ENCODE peak calls at places on chromosomes 6 and 20, in ten cellular contexts. U, F, J, E, R, X, Q, T, P and Y are unnamed samples.

GRCh38 chr6:20873425-20874190 is 339.4 kb downstream of the CDKAL1 start:
- DNase-seq in Q (no peak), E (peak; percentile 83), T (no peak), F (peak; percentile 40), R (no peak), X (no peak), J (no peak), P (no peak), U (no peak), Y (no peak)

GRCh38 chr20:20411382-20411781 is 43.5 kb downstream of the INSM1 start:
- DNase-seq in F (no peak), R (no peak), X (no peak), E (peak; percentile 23), T (no peak), U (no peak), P (no peak), J (no peak), Q (no peak), Y (no peak)

GRCh38 chr6:89034586-89035251 is 45.8 kb upstream of the PNRC1 start:
- DNase-seq in Q (peak; percentile 68), E (no peak), J (peak; percentile 30), F (peak; percentile 97), P (no peak), X (no peak), R (peak; percentile 64), T (no peak), U (peak; percentile 49), Y (no peak)

GRCh38 chr20:35171438-35171752 is 477 bp upstream of the PROCR start:
- DNase-seq in X (no peak), R (no peak), Q (no peak), J (no peak), F (no peak), U (no peak), T (no peak), E (no peak), P (no peak), Y (no peak)

GRCh38 chr6:31016659-31017299 is 6.5 kb downstream of the MUC22 start:
- DNase-seq in R (no peak), P (no peak), Q (no peak), J (no peak), F (no peak), U (no peak), T (no peak), X (no peak), E (no peak), Y (no peak)

GRCh38 chr6:196543-196942 is 95.7 kb upstream of the DUSP22 start:
- DNase-seq in U (no peak), F (no peak), Q (no peak), J (no peak), X (no peak), R (no peak), P (no peak), E (no peak), T (no peak), Y (no peak)

GRCh38 chr20:61047515-61047914 is 204.5 kb upstream of the CDH4 start:
- DNase-seq in P (no peak), T (no peak), J (no peak), F (no peak), U (no peak), R (no peak), E (no peak), X (no peak), Q (no peak), Y (no peak)

GRCh38 chr6:169101981-169102380 is 151.7 kb downstream of the THBS2 start:
- DNase-seq in E (no peak), J (no peak), Q (no peak), F (peak; percentile 8), U (peak; percentile 37), P (no peak), X (no peak), T (no peak), R (no peak), Y (no peak)

GRCh38 chr6:132933085-132933484 is 118.7 kb downstream of the RPS12 start:
- DNase-seq in F (peak; percentile 39), Q (no peak), U (no peak), T (no peak), X (no peak), P (no peak), R (no peak), J (no peak), E (no peak), Y (peak; percentile 4)

GRCh38 chr6:7424967-7425807 is 35.6 kb downstream of the RIOK1 start:
- DNase-seq in J (peak; percentile 25), X (no peak), E (peak; percentile 28), R (no peak), F (peak; percentile 72), Q (no peak), T (no peak), U (peak; percentile 41), P (no peak), Y (no peak)

GRCh38 chr6:42407379-42407778 is 44.3 kb downstream of the TRERF1 start:
- DNase-seq in T (no peak), J (no peak), E (peak; percentile 19), R (no peak), P (no peak), U (peak; percentile 92), Q (no peak), X (no peak), F (peak; percentile 86), Y (no peak)

GRCh38 chr6:155974359-155974758 is 518.7 kb upstream of the NOX3 start:
- DNase-seq in X (no peak), T (no peak), J (no peak), F (no peak), R (no peak), E (no peak), P (no peak), Q (no peak), U (no peak), Y (no peak)

GRCh38 chr6:142087950-142088857 is 44.5 kb upstream of the GJE1 start:
- DNase-seq in P (no peak), T (no peak), U (no peak), X (no peak), R (no peak), J (no peak), F (no peak), E (no peak), Q (no peak), Y (no peak)

GRCh38 chr6:133890941-133891813 is 2.3 kb downstream of the TCF21 start:
- DNase-seq in T (no peak), P (no peak), X (peak; percentile 13), F (peak; percentile 53), J (peak; percentile 26), E (peak; percentile 65), U (peak; percentile 39), R (no peak), Q (peak; percentile 51), Y (no peak)

DNA sequence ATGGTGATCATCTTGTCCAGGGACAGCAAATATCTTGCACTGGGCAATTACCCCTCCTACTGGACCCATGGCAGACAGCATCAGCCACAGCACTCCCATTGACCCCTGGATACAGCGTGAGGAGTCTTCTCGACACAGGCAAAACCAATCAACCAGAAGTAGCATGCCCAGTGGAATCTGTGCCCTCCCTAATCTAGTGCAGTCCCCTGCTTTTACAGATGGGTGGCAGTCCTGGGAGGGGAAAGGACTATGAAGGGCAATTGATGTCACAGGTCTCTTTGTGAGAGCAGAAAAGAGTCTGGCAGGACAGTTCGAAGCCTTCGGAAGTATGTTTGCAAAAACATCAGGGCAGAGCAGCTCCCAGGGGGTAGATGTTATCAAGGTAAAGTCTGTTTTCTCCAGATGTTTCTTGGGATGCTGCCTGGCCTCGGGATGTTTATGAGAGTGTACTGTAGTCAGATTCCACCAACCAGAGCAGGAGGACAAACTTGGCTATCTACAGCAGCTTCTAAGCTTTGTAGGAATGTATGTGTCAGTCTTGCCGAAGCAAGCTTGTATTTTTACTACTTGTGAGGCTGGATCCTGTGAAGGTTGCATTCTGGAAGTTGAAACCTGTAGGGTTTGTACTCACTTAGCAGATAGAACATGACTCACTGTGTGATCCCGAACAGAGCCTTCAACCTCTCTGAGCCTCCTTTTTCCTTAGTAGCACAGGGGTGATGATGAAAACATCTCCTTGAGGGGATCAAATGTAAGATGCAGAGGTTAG is 63.0 kb upstream of the MYL9 start:
- DNase-seq in F (no peak), U (peak; percentile 54), X (no peak), J (no peak), Q (no peak), P (no peak), E (peak; percentile 45), T (no peak), R (no peak), Y (no peak)
- H3K27ac ChIP-seq in F (no peak overlapping the region), U (no peak overlapping the region), X (no peak overlapping the region), J (no peak overlapping the region), Q (peak overlapping the region; percentile 23), P (no peak overlapping the region), E (no peak overlapping the region), T (no peak overlapping the region), R (peak overlapping the region; percentile 35), Y (no peak overlapping the region)

GRCh38 chr20:50625986-50626677 is 65.2 kb downstream of the RIPOR3 start:
- DNase-seq in J (peak; percentile 58), X (peak; percentile 26), P (no peak), R (peak; percentile 64), T (no peak), E (peak; percentile 93), F (peak; percentile 73), U (peak; percentile 39), Q (peak; percentile 60), Y (no peak)
- H3K27ac ChIP-seq in J (no peak overlapping the region), X (no peak overlapping the region), P (no peak overlapping the region), R (peak overlapping the region; percentile 49), T (no peak overlapping the region), E (no peak overlapping the region), F (no peak overlapping the region), U (no peak overlapping the region), Q (no peak overlapping the region), Y (no peak overlapping the region)

GRCh38 chr6:72858204-72858603 is 236.3 kb downstream of the KCNQ5 start:
- DNase-seq in J (no peak), X (no peak), P (no peak), U (no peak), R (no peak), T (no peak), Q (no peak), F (no peak), E (no peak), Y (no peak)
- H3K27ac ChIP-seq in J (no peak overlapping the region), X (no peak overlapping the region), P (no peak overlapping the region), U (no peak overlapping the region), R (no peak overlapping the region), T (no peak overlapping the region), Q (no peak overlapping the region), F (no peak overlapping the region), E (no peak overlapping the region), Y (no peak overlapping the region)

GRCh38 chr6:43990275-43990626 is 137.0 kb downstream of the MRPL14 start:
- DNase-seq in R (no peak), E (no peak), T (no peak), X (no peak), J (peak; percentile 57), P (no peak), U (peak; percentile 57), F (no peak), Q (peak; percentile 72), Y (no peak)

GRCh38 chr6:43989556-43990248 is 137.6 kb downstream of the MRPL14 start:
- DNase-seq in F (no peak), E (no peak), R (no peak), X (no peak), T (no peak), J (no peak), Q (no peak), P (no peak), U (no peak), Y (no peak)

GRCh38 chr6:43992126-43992663 is 135.1 kb downstream of the MRPL14 start:
- DNase-seq in J (no peak), F (no peak), Q (no peak), P (no peak), T (no peak), X (no peak), U (no peak), R (no peak), E (no peak), Y (no peak)

GRCh38 chr6:43992783-43993505 is 134.3 kb downstream of the MRPL14 start:
- DNase-seq in J (peak; percentile 82), F (no peak), U (no peak), Q (peak; percentile 74), P (no peak), X (no peak), T (no peak), R (no peak), E (no peak), Y (no peak)

GRCh38 chr6:43990627-43991619 is 136.3 kb downstream of the MRPL14 start:
- DNase-seq in E (no peak), Q (peak; percentile 42), X (peak; percentile 29), T (no peak), F (peak; percentile 97), P (no peak), U (peak; percentile 89), R (no peak), J (no peak), Y (no peak)
- H3K27ac ChIP-seq in E (no peak overlapping the region), Q (no peak overlapping the region), X (peak overlapping the region; percentile 65), T (no peak overlapping the region), F (peak overlapping the region; percentile 90), P (no peak overlapping the region), U (peak overlapping the region; percentile 72), R (peak overlapping the region; percentile 20), J (peak overlapping the region; percentile 41), Y (no peak overlapping the region)